ENCODE peak calls at places on chromosomes 12 and 14, in ten cellular contexts. Q, H, Y, G, K, J, N, R, D and I are unnamed samples.

GRCh38 chr12:107243316-107243715 is 150.0 kb upstream of the CRY1 start:
- DNase-seq in Y (no peak), D (no peak), J (no peak), G (no peak), R (no peak), H (no peak), Q (no peak), K (no peak), N (no peak), I (no peak)

GRCh38 chr12:105855691-105856405 is 282.9 kb downstream of the NUAK1 start:
- DNase-seq in R (no peak), G (no peak), Y (no peak), D (no peak), H (no peak), J (no peak), Q (no peak), N (no peak), K (no peak), I (no peak)

GRCh38 chr12:57268264-57268663 is 17.3 kb upstream of the STAC3 start:
- DNase-seq in Q (no peak), D (no peak), G (no peak), J (no peak), R (no peak), N (no peak), K (no peak), Y (no peak), H (no peak), I (no peak)

GRCh38 chr14:69719501-69719951 is 47.4 kb upstream of the SRSF5 start:
- DNase-seq in N (no peak), R (no peak), K (peak; percentile 37), Q (no peak), H (no peak), D (peak; percentile 14), Y (no peak), G (peak; percentile 88), J (peak; percentile 95), I (no peak)

GRCh38 chr14:59183150-59183549 is 5.3 kb upstream of the DAAM1 start:
- DNase-seq in J (no peak), N (no peak), D (no peak), R (no peak), Y (no peak), H (no peak), K (no peak), G (no peak), Q (no peak), I (no peak)

GRCh38 chr12:6372403-6373003 is 2.9 kb downstream of the SCNN1A start:
- DNase-seq in G (peak; percentile 92), Y (no peak), Q (peak; percentile 96), J (peak; percentile 80), H (no peak), R (no peak), D (no peak), K (peak; percentile 56), N (peak; percentile 59), I (no peak)

GRCh38 chr12:107570721-107571120 is 114.9 kb upstream of the PWP1 start:
- DNase-seq in J (peak; percentile 39), D (no peak), K (peak; percentile 41), G (peak; percentile 28), N (no peak), R (no peak), H (no peak), Q (no peak), Y (no peak), I (no peak)

GRCh38 chr12:102957339-102958050 is at the start of gene ASCL1:
- DNase-seq in J (peak; percentile 22), G (peak; percentile 48), H (no peak), R (no peak), Q (no peak), N (peak; percentile 97), K (no peak), D (no peak), Y (peak; percentile 14), I (no peak)

GRCh38 chr14:61280526-61281185 is 482 bp downstream of the TMEM30B start:
- DNase-seq in D (no peak), Q (no peak), G (peak; percentile 58), R (peak; percentile 73), K (peak; percentile 69), J (peak; percentile 43), Y (peak; percentile 25), H (no peak), N (peak; percentile 74), I (no peak)

GRCh38 chr14:65098586-65098985 is 3.7 kb downstream of the MAX start:
- DNase-seq in G (peak; percentile 26), J (no peak), D (no peak), R (no peak), Q (no peak), H (no peak), K (no peak), Y (no peak), N (no peak), I (no peak)

GRCh38 chr12:32921397-32921796 is 24.8 kb upstream of the PKP2 start:
- DNase-seq in K (no peak), Q (no peak), G (no peak), N (no peak), D (no peak), J (peak; percentile 69), Y (no peak), R (no peak), H (no peak), I (no peak)

GRCh38 chr12:51864701-51865469 is 16.4 kb upstream of the FIGNL2 start:
- DNase-seq in G (no peak), Y (no peak), R (peak; percentile 58), N (no peak), K (no peak), D (no peak), H (no peak), Q (no peak), J (no peak), I (no peak)

GRCh38 chr12:107169200-107169599 is 75.9 kb upstream of the CRY1 start:
- DNase-seq in K (no peak), Y (no peak), J (no peak), D (no peak), N (no peak), R (no peak), H (no peak), G (no peak), Q (no peak), I (no peak)

GRCh38 chr14:22466520-22466919 is 122.5 kb downstream of the DAD1 start:
- DNase-seq in J (peak; percentile 33), K (no peak), R (no peak), G (no peak), Y (no peak), D (no peak), Q (no peak), N (no peak), H (no peak), I (no peak)

GRCh38 chr12:116882742-116883141 is 1.5 kb upstream of the HRK start:
- DNase-seq in Y (no peak), Q (no peak), J (no peak), K (no peak), D (no peak), G (peak; percentile 63), N (peak; percentile 18), R (no peak), H (no peak), I (peak; percentile 60)

GRCh38 chr12:43482311-43483085 is 69.5 kb downstream of the ADAMTS20 start:
- DNase-seq in K (no peak), N (no peak), D (no peak), H (no peak), J (no peak), Y (no peak), R (no peak), Q (no peak), G (no peak), I (no peak)

GRCh38 chr12:93783827-93784226 is 106.7 kb downstream of the CRADD start:
- DNase-seq in K (no peak), N (no peak), Q (no peak), J (no peak), H (no peak), R (no peak), D (no peak), Y (no peak), G (no peak), I (no peak)

GRCh38 chr12:69884386-69884785 is 59.4 kb downstream of the MYRFL start:
- DNase-seq in J (no peak), R (no peak), D (no peak), G (no peak), Q (no peak), K (no peak), H (no peak), Y (no peak), N (peak; percentile 8), I (no peak)

GRCh38 chr12:728781-729180 is 23.6 kb upstream of the WNK1 start:
- DNase-seq in Q (no peak), K (no peak), D (no peak), J (no peak), H (no peak), R (no peak), Y (no peak), N (no peak), G (no peak), I (peak; percentile 49)

GRCh38 chr12:75798527-75798926 is 233.0 kb downstream of the PHLDA1 start:
- DNase-seq in Q (no peak), K (no peak), N (no peak), J (no peak), H (no peak), R (no peak), D (no peak), Y (no peak), G (no peak), I (no peak)

GRCh38 chr12:95322335-95322734 is 104.7 kb downstream of the VEZT start:
- DNase-seq in D (no peak), G (no peak), Q (no peak), H (no peak), Y (no peak), N (no peak), K (no peak), R (no peak), J (no peak), I (no peak)

GRCh38 chr14:95314609-95315008 is 5.1 kb downstream of the CLMN start:
- DNase-seq in N (no peak), H (no peak), R (no peak), Q (peak; percentile 78), Y (no peak), D (no peak), J (no peak), G (no peak), K (peak; percentile 42), I (no peak)

GRCh38 chr12:31702047-31702446 is 26.8 kb downstream of the AMN1 start:
- DNase-seq in H (no peak), Q (peak; percentile 10), G (peak; percentile 6), N (no peak), Y (no peak), J (peak; percentile 16), D (no peak), R (no peak), K (no peak), I (no peak)

GRCh38 chr12:88723219-88723618 is 142.9 kb upstream of the KITLG start:
- DNase-seq in Y (no peak), D (no peak), Q (no peak), G (peak; percentile 56), J (peak; percentile 5), R (no peak), N (no peak), K (no peak), H (no peak), I (no peak)

GRCh38 chr14:37201724-37202123 is 4.0 kb downstream of the MIPOL1 start:
- DNase-seq in K (no peak), Y (no peak), Q (no peak), N (no peak), R (no peak), D (no peak), H (no peak), J (no peak), G (no peak), I (no peak)

GRCh38 chr14:74955229-74955999 is at the start of gene PGF:
- DNase-seq in R (peak; percentile 81), Q (peak; percentile 87), N (peak; percentile 48), Y (peak; percentile 9), K (peak; percentile 77), D (no peak), G (peak; percentile 89), H (no peak), J (no peak), I (no peak)